ENCODE peak calls at places on chromosomes 13 and 19, in nine cellular contexts. O is ELR; U is H7; K is nephron progenitor cell; L is heart left ventricle; H is stimulated activated CD4-positive, alpha-beta T cell treated with anti-CD3 and anti-CD28 coated beads, Interleukin-4, amount 100 ng/mL, for 1 hour; P is H54; Y is T-helper 1 cell; T is nucleus accumbens. Q is an unnamed sample.

GRCh38 chr13:78137404-78138142 is 218.9 kb upstream of the EDNRB start:
- DNase-seq in O (peak), U (peak), K (peak), L (no peak), H (no peak), P (peak), Y (no peak), T (no peak), Q (no peak)

GRCh38 chr13:54563286-54563685 is 1534.7 kb downstream of the OLFM4 start:
- DNase-seq in O (no peak), U (no peak), K (no peak), L (no peak), H (no peak), P (no peak), Y (no peak), T (no peak), Q (no peak)

GRCh38 chr13:109955598-109955997 is 169.2 kb upstream of the IRS2 start:
- DNase-seq in O (no peak), U (no peak), K (no peak), L (no peak), H (no peak), P (no peak), Y (no peak), T (no peak), Q (no peak)

GRCh38 chr13:33793726-33794125 is 24.2 kb upstream of the RFC3 start:
- DNase-seq in O (no peak), U (no peak), K (no peak), L (no peak), H (no peak), P (no peak), Y (no peak), T (no peak), Q (no peak)

GRCh38 chr19:13526552-13526951 is 20.3 kb upstream of the CACNA1A start:
- DNase-seq in O (peak), U (peak), K (peak), L (no peak), H (no peak), P (peak), Y (no peak), T (no peak), Q (no peak)

GRCh38 chr13:31200636-31200970 is 828 bp downstream of the B3GLCT start:
- DNase-seq in O (peak), U (no peak), K (peak), L (peak), H (peak), P (peak), Y (no peak), T (no peak), Q (peak)

GRCh38 chr19:30870861-30871260 is 478.4 kb downstream of the TSHZ3 start:
- DNase-seq in O (peak), U (no peak), K (no peak), L (no peak), H (no peak), P (no peak), Y (no peak), T (no peak), Q (no peak)

GRCh38 chr19:49878744-49879070 is 1.2 kb downstream of the TBC1D17 start:
- DNase-seq in O (no peak), U (no peak), K (no peak), L (no peak), H (no peak), P (no peak), Y (no peak), T (no peak), Q (no peak)

GRCh38 chr13:112743451-112744305 is 53.8 kb downstream of the ATP11A start:
- DNase-seq in O (no peak), U (no peak), K (no peak), L (no peak), H (no peak), P (no peak), Y (no peak), T (no peak), Q (no peak)

GRCh38 chr19:43638214-43638990 is 1.2 kb downstream of the CADM4 start:
- DNase-seq in O (no peak), U (peak), K (no peak), L (no peak), H (no peak), P (no peak), Y (no peak), T (no peak), Q (no peak)

GRCh38 chr19:7450243-7451223 is 38.3 kb downstream of the PEX11G start:
- DNase-seq in O (peak), U (no peak), K (no peak), L (no peak), H (no peak), P (no peak), Y (no peak), T (no peak), Q (no peak)

GRCh38 chr13:43124495-43124894 is 101.1 kb downstream of the DNAJC15 start:
- DNase-seq in O (no peak), U (no peak), K (no peak), L (no peak), H (no peak), P (no peak), Y (no peak), T (no peak), Q (no peak)

GRCh38 chr19:44050740-44051653 is 839 bp upstream of the ZNF223 start:
- DNase-seq in O (peak), U (no peak), K (no peak), L (no peak), H (peak), P (no peak), Y (no peak), T (no peak), Q (no peak)

GRCh38 chr19:17244618-17245534 is 843 bp downstream of the NR2F6 start:
- DNase-seq in O (peak), U (peak), K (no peak), L (peak), H (no peak), P (no peak), Y (no peak), T (no peak), Q (no peak)

GRCh38 chr13:33284916-33285315 is 639 bp downstream of the STARD13 start:
- DNase-seq in O (peak), U (no peak), K (no peak), L (no peak), H (no peak), P (no peak), Y (no peak), T (no peak), Q (no peak)

GRCh38 chr19:40603071-40603718 is 2.0 kb downstream of the LTBP4 start:
- DNase-seq in O (peak), U (peak), K (no peak), L (no peak), H (no peak), P (no peak), Y (no peak), T (no peak), Q (no peak)

GRCh38 chr13:22665531-22665930 is 515.2 kb upstream of the SGCG start:
- DNase-seq in O (no peak), U (no peak), K (no peak), L (no peak), H (no peak), P (no peak), Y (no peak), T (no peak), Q (no peak)

GRCh38 chr13:37001921-37002250 is 1.3 kb downstream of the EXOSC8 start:
- DNase-seq in O (no peak), U (no peak), K (no peak), L (no peak), H (no peak), P (no peak), Y (no peak), T (no peak), Q (no peak)

GRCh38 chr19:8259142-8259921 is 48.8 kb downstream of the CD320 start:
- DNase-seq in O (no peak), U (peak), K (no peak), L (no peak), H (no peak), P (no peak), Y (no peak), T (no peak), Q (no peak)

GRCh38 chr19:2331601-2332246 is 3.2 kb downstream of the SPPL2B start:
- DNase-seq in O (no peak), U (no peak), K (no peak), L (no peak), H (no peak), P (no peak), Y (no peak), T (no peak), Q (no peak)

GRCh38 chr13:38824342-38824741 is 137.5 kb downstream of the FREM2 start:
- DNase-seq in O (no peak), U (peak), K (no peak), L (no peak), H (no peak), P (no peak), Y (no peak), T (no peak), Q (no peak)

GRCh38 chr19:49830766-49831165 is 12.7 kb downstream of the MED25 start:
- DNase-seq in O (no peak), U (peak), K (no peak), L (no peak), H (no peak), P (no peak), Y (no peak), T (no peak), Q (no peak)

GRCh38 chr19:38250821-38251563 is 5.2 kb downstream of the PPP1R14A start:
- DNase-seq in O (no peak), U (peak), K (peak), L (peak), H (no peak), P (no peak), Y (no peak), T (no peak), Q (no peak)

GRCh38 chr19:39351537-39352037 is 9.4 kb downstream of the SAMD4B start:
- DNase-seq in O (peak), U (no peak), K (no peak), L (no peak), H (peak), P (no peak), Y (no peak), T (no peak), Q (no peak)

GRCh38 chr13:26540319-26540718 is 17.2 kb upstream of the WASF3 start:
- DNase-seq in O (no peak), U (no peak), K (no peak), L (no peak), H (no peak), P (no peak), Y (no peak), T (no peak), Q (no peak)

GRCh38 chr19:30001794-30002193 is 59.8 kb downstream of the URI1 start:
- DNase-seq in O (peak), U (no peak), K (no peak), L (no peak), H (no peak), P (no peak), Y (no peak), T (no peak), Q (no peak)

GRCh38 chr13:110713981-110714797 is 689 bp downstream of the ING1 start:
- DNase-seq in O (peak), U (peak), K (peak), L (peak), H (peak), P (peak), Y (peak), T (no peak), Q (peak)

GRCh38 chr19:17997969-17998826 is 9.8 kb upstream of the ARRDC2 start:
- DNase-seq in O (peak), U (peak), K (peak), L (no peak), H (no peak), P (peak), Y (no peak), T (no peak), Q (no peak)

GRCh38 chr13:40170982-40171381 is 495.5 kb downstream of the FOXO1 start:
- DNase-seq in O (no peak), U (no peak), K (no peak), L (no peak), H (peak), P (no peak), Y (no peak), T (no peak), Q (no peak)

GRCh38 chr13:69324109-69324886 is 783.3 kb upstream of the ATXN8OS start:
- DNase-seq in O (peak), U (no peak), K (no peak), L (no peak), H (no peak), P (no peak), Y (no peak), T (no peak), Q (no peak)

GRCh38 chr19:47749326-47749725 is 4.0 kb downstream of the NOP53 start:
- DNase-seq in O (no peak), U (no peak), K (no peak), L (no peak), H (no peak), P (no peak), Y (no peak), T (no peak), Q (no peak)

GRCh38 chr13:77918391-77919261 is at the start of gene EDNRB:
- DNase-seq in O (peak), U (peak), K (peak), L (peak), H (no peak), P (no peak), Y (no peak), T (no peak), Q (no peak)

GRCh38 chr19:4866595-4867424 is 657 bp downstream of the PLIN3 start:
- DNase-seq in O (peak), U (peak), K (peak), L (peak), H (peak), P (peak), Y (peak), T (no peak), Q (peak)

GRCh38 chr13:62119739-62120700 is 704.4 kb upstream of the PCDH20 start:
- DNase-seq in O (peak), U (peak), K (no peak), L (no peak), H (no peak), P (peak), Y (no peak), T (no peak), Q (no peak)

GRCh38 chr13:41668130-41668757 is 210.9 kb downstream of the RGCC start:
- DNase-seq in O (peak), U (peak), K (peak), L (no peak), H (no peak), P (peak), Y (peak), T (no peak), Q (peak)

GRCh38 chr13:21234537-21234936 is 58.1 kb downstream of the MRPL57 start:
- DNase-seq in O (peak), U (no peak), K (peak), L (no peak), H (no peak), P (no peak), Y (no peak), T (no peak), Q (no peak)

GRCh38 chr19:32998722-32999121 is 26.7 kb downstream of the FAAP24 start:
- DNase-seq in O (no peak), U (no peak), K (no peak), L (no peak), H (no peak), P (no peak), Y (no peak), T (no peak), Q (no peak)

GRCh38 chr13:21150013-21150412 is 26.3 kb downstream of the SKA3 start:
- DNase-seq in O (no peak), U (no peak), K (no peak), L (no peak), H (no peak), P (no peak), Y (no peak), T (no peak), Q (no peak)

GRCh38 chr19:36067681-36068080 is 13.0 kb downstream of the WDR62 start:
- DNase-seq in O (no peak), U (peak), K (no peak), L (no peak), H (no peak), P (no peak), Y (no peak), T (no peak), Q (no peak)

Q was measured in T follicular helper cell.